ENCODE peak calls at places on chromosomes 7 and 10, in nine cellular contexts. Y is Right ventricle myocardium inferior; D is NCI-H1417; R is SK-MEL-5; M is stimulated activated CD8-positive, alpha-beta memory T cell treated with anti-CD3 and anti-CD28 coated beads, Interleukin-7, amount 100 ng/mL, for 48 hours; F is NB4; C is activated CD8-positive, alpha-beta T cell treated with anti-CD3 and anti-CD28 coated beads for 36 hours; O is AML-193; E is NCI-H1105 treated with DMSO at 0.1 percent for 48 hours. P is an unnamed sample.

GRCh38 chr10:45419673-45420020 is 45.6 kb downstream of the ALOX5 start:
- DNase-seq in Y (peak), D (peak), R (no peak), M (no peak), F (no peak), C (no peak), O (no peak), E (no peak), P (no peak)

GRCh38 chr10:117441812-117442443 is 66.7 kb upstream of the PDZD8 start:
- DNase-seq in Y (no peak), D (no peak), R (peak), M (no peak), F (peak), C (no peak), O (peak), E (no peak), P (no peak)

GRCh38 chr7:40833541-40834234 is 698.9 kb downstream of the SUGCT start:
- DNase-seq in Y (no peak), D (no peak), R (peak), M (no peak), F (no peak), C (no peak), O (no peak), E (no peak), P (no peak)

GRCh38 chr7:111294494-111294893 is 203.6 kb downstream of the LRRN3 start:
- DNase-seq in Y (no peak), D (no peak), R (no peak), M (no peak), F (no peak), C (no peak), O (no peak), E (no peak), P (no peak)

GRCh38 chr10:69324583-69324982 is 46.3 kb downstream of the HK1 start:
- DNase-seq in Y (no peak), D (peak), R (no peak), M (no peak), F (no peak), C (no peak), O (no peak), E (no peak), P (no peak)

GRCh38 chr10:76009531-76009930 is 578.1 kb downstream of the LRMDA start:
- DNase-seq in Y (no peak), D (no peak), R (no peak), M (no peak), F (no peak), C (no peak), O (no peak), E (no peak), P (no peak)

GRCh38 chr10:116696919-116697318 is 45.4 kb downstream of the HSPA12A start:
- DNase-seq in Y (no peak), D (no peak), R (no peak), M (no peak), F (no peak), C (no peak), O (no peak), E (no peak), P (no peak)

GRCh38 chr7:64046041-64046389 is 781 bp downstream of the ZNF727 start:
- DNase-seq in Y (no peak), D (no peak), R (no peak), M (no peak), F (no peak), C (no peak), O (no peak), E (no peak), P (peak)

GRCh38 chr10:95841711-95842498 is 65.9 kb upstream of the CC2D2B start:
- DNase-seq in Y (no peak), D (peak), R (peak), M (no peak), F (peak), C (peak), O (peak), E (peak), P (peak)

GRCh38 chr10:112223725-112224124 is 40.2 kb upstream of the GPAM start:
- DNase-seq in Y (no peak), D (no peak), R (no peak), M (no peak), F (no peak), C (no peak), O (no peak), E (no peak), P (no peak)

P was measured in DND-41.